ENCODE peak calls at places on chromosomes 7 and 10, in nine cellular contexts. Q is lower leg skin; Y is CD4-positive, alpha-beta T cell; S is endothelial cell; E is uterus; O is transverse colon; M is HCT116; W is AG04449; J is fibroblast of the aortic adventitia. B is an unnamed sample.
A peak's percentile ranks its signal among the peaks of the same experiment; 100 is the strongest.

GRCh38 chr10:17256026-17256425 is 28.0 kb downstream of the VIM start:
- DNase-seq in Q (no peak), Y (no peak), S (no peak), E (no peak), O (no peak), M (no peak), W (no peak), J (peak; percentile 17), B (no peak)

GRCh38 chr7:2116903-2117680 is 115.7 kb downstream of the MAD1L1 start:
- DNase-seq in Q (no peak), Y (no peak), S (no peak), E (no peak), O (no peak), M (no peak), W (no peak), J (peak; percentile 50), B (no peak)

GRCh38 chr10:31929260-31929985 is 792 bp upstream of the ARHGAP12 start:
- DNase-seq in Q (peak; percentile 94), Y (no peak), S (peak; percentile 36), E (peak; percentile 55), O (peak; percentile 77), M (no peak), W (no peak), J (peak; percentile 44), B (peak; percentile 44)

GRCh38 chr10:93379366-93380042 is 102.6 kb downstream of the MYOF start:
- DNase-seq in Q (no peak), Y (peak; percentile 6), S (no peak), E (no peak), O (no peak), M (no peak), W (no peak), J (peak; percentile 72), B (no peak)

GRCh38 chr10:30747633-30748032 is 118.1 kb upstream of the LYZL2 start:
- DNase-seq in Q (no peak), Y (peak; percentile 18), S (no peak), E (no peak), O (no peak), M (no peak), W (no peak), J (peak; percentile 43), B (no peak)

GRCh38 chr10:79241990-79242619 is 105.2 kb upstream of the PPIF start:
- DNase-seq in Q (peak; percentile 95), Y (no peak), S (peak; percentile 73), E (peak; percentile 62), O (peak; percentile 64), M (no peak), W (no peak), J (peak; percentile 31), B (peak; percentile 84)

GRCh38 chr7:130363156-130363847 is 17.0 kb upstream of the CPA1 start:
- DNase-seq in Q (no peak), Y (no peak), S (no peak), E (peak; percentile 45), O (no peak), M (peak; percentile 85), W (peak; percentile 96), J (peak; percentile 93), B (no peak)

GRCh38 chr7:100400656-100401055 is 27.4 kb downstream of the PILRA start:
- DNase-seq in Q (no peak), Y (no peak), S (peak; percentile 56), E (no peak), O (no peak), M (peak; percentile 21), W (no peak), J (no peak), B (no peak)

GRCh38 chr10:26860542-26861325 is at the start of gene ABI1:
- DNase-seq in Q (peak; percentile 99), Y (peak; percentile 96), S (peak; percentile 98), E (peak; percentile 98), O (peak; percentile 98), M (peak; percentile 97), W (peak; percentile 92), J (peak; percentile 99), B (peak; percentile 95)
- TF ChIP-seq CTCF in Q (no peak), Y (no peak), S (no peak), E (peak; percentile 48), O (peak; percentile 76), M (no peak), W (peak; percentile 68), J (peak; percentile 74), B (peak; percentile 60)

GRCh38 chr10:43785252-43785651 is 136.6 kb upstream of the ZNF32 start:
- DNase-seq in Q (no peak), Y (no peak), S (no peak), E (no peak), O (no peak), M (peak; percentile 4), W (no peak), J (no peak), B (no peak)
- TF ChIP-seq CTCF in Q (no peak), Y (no peak), S (no peak), E (no peak), O (no peak), M (peak; percentile 32), W (no peak), J (peak; percentile 21), B (peak; percentile 18)

GRCh38 chr10:683448-684071 is 5.9 kb downstream of the DIP2C start:
- DNase-seq in Q (peak; percentile 80), Y (no peak), S (no peak), E (peak; percentile 83), O (no peak), M (peak; percentile 50), W (peak; percentile 74), J (peak; percentile 86), B (no peak)
- TF ChIP-seq CTCF in Q (no peak), Y (no peak), S (no peak), E (no peak), O (no peak), M (no peak), W (no peak), J (peak; percentile 26), B (no peak)

GRCh38 chr7:105811189-105811847 is 65.1 kb downstream of the ATXN7L1 start:
- DNase-seq in Q (no peak), Y (no peak), S (no peak), E (no peak), O (no peak), M (no peak), W (no peak), J (no peak), B (no peak)
- TF ChIP-seq CTCF in Q (no peak), Y (no peak), S (no peak), E (no peak), O (no peak), M (no peak), W (no peak), J (no peak), B (no peak)

GRCh38 chr10:8045728-8046494 is 8.6 kb upstream of the GATA3 start:
- DNase-seq in Q (peak; percentile 82), Y (no peak), S (no peak), E (no peak), O (no peak), M (no peak), W (no peak), J (no peak), B (no peak)

GRCh38 chr10:8049151-8049873 is 5.2 kb upstream of the GATA3 start:
- DNase-seq in Q (peak; percentile 72), Y (no peak), S (no peak), E (no peak), O (no peak), M (no peak), W (no peak), J (no peak), B (peak; percentile 43)

GRCh38 chr10:8048281-8049008 is 6.0 kb upstream of the GATA3 start:
- DNase-seq in Q (peak; percentile 82), Y (no peak), S (no peak), E (no peak), O (no peak), M (no peak), W (no peak), J (no peak), B (peak; percentile 68)

GRCh38 chr10:8049874-8050560 is 4.5 kb upstream of the GATA3 start:
- DNase-seq in Q (peak; percentile 73), Y (no peak), S (no peak), E (no peak), O (no peak), M (no peak), W (no peak), J (no peak), B (peak; percentile 47)

DNA sequence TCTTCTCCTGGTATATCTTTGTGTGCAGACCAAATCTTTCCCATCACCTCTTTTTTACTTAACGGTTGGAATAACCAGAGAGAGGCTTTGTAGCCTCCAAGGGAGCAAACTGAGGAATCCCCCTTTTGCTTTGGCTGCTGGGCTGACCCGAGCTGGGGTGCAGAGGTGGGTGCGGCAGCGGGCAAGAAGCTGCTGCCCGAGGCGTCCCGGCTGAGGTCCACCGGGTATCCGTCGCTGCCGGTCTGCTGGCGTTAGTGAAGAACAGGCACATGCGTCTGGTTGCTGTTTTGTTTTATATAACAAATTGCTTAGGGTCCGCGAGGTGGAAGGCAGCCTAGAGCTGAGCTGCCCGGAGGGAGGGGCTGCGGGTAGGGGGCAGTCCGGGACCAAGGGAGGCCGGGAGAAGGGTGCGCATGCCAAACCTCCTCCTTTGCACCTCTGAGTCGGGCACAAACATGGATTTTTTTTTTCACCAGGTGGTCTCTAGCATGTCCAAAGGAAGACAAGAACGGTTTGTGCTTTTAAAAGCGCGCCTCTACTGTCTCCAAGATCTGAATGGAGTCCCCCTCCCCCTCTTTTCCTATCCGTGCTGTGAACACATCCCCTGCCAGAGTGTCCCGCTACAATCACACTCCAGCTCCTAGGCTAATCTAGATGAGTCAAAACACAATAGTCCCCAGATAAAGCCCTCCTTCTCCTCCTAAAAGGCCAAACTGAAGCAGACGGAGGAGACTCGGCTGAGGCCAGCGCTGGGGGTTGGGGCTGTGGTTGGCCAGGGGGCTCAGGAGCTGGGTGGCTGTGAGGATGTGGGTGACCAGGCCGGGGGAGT is 6.8 kb upstream of the GATA3 start:
- DNase-seq in Q (peak; percentile 75), Y (no peak), S (no peak), E (no peak), O (no peak), M (no peak), W (no peak), J (no peak), B (no peak)
- TF ChIP-seq CTCF in Q (no peak), Y (no peak), S (no peak), E (no peak), O (no peak), M (no peak), W (no peak), J (no peak), B (no peak)

B was measured in GM13977.